ENCODE peak calls at places on chromosomes 13 and 19, in four cellular contexts. H, B, J and M are unnamed samples.
A peak's percentile ranks its signal among the peaks of the same experiment; 100 is the strongest.

GRCh38 chr13:111937763-111938375 is 129.1 kb upstream of the SOX1 start:
- DNase-seq in H (no peak), B (no peak), J (no peak), M (no peak)

GRCh38 chr13:74825170-74825948 is 656.6 kb downstream of the TBC1D4 start:
- DNase-seq in H (no peak), B (peak; percentile 2), J (no peak), M (no peak)

GRCh38 chr19:49640113-49640898 is at the start of gene RRAS:
- DNase-seq in H (peak; percentile 100), B (peak; percentile 100), J (peak; percentile 99), M (peak; percentile 99)

GRCh38 chr13:89082623-89083022 is 1411.5 kb downstream of the SLITRK5 start:
- DNase-seq in H (no peak), B (no peak), J (no peak), M (no peak)

GRCh38 chr13:65292488-65292901 is 1937.6 kb downstream of the PCDH9 start:
- DNase-seq in H (peak; percentile 18), B (peak; percentile 13), J (no peak), M (no peak)

GRCh38 chr19:12872941-12873890 is 8.0 kb downstream of the DNASE2 start:
- DNase-seq in H (no peak), B (peak; percentile 97), J (no peak), M (no peak)

GRCh38 chr13:45626731-45627374 is 11.3 kb upstream of the ERICH6B start:
- DNase-seq in H (no peak), B (no peak), J (no peak), M (no peak)

GRCh38 chr13:99979453-99980200 is 2.0 kb upstream of the ZIC2 start:
- DNase-seq in H (peak; percentile 50), B (peak; percentile 87), J (no peak), M (no peak)

GRCh38 chr13:32116210-32116609 is 84.6 kb downstream of the FRY start:
- DNase-seq in H (no peak), B (no peak), J (no peak), M (peak; percentile 13)

GRCh38 chr19:35030257-35031071 is at the start of gene SCN1B:
- DNase-seq in H (peak; percentile 75), B (peak; percentile 83), J (no peak), M (no peak)

GRCh38 chr19:35027851-35028599 is 2.2 kb upstream of the SCN1B start:
- DNase-seq in H (no peak), B (peak; percentile 28), J (no peak), M (no peak)

GRCh38 chr19:35031072-35031881 is 1.0 kb downstream of the SCN1B start:
- DNase-seq in H (peak; percentile 59), B (peak; percentile 71), J (no peak), M (no peak)

GRCh38 chr19:35032356-35032865 is 2.1 kb downstream of the SCN1B start:
- DNase-seq in H (no peak), B (no peak), J (no peak), M (no peak)

DNA sequence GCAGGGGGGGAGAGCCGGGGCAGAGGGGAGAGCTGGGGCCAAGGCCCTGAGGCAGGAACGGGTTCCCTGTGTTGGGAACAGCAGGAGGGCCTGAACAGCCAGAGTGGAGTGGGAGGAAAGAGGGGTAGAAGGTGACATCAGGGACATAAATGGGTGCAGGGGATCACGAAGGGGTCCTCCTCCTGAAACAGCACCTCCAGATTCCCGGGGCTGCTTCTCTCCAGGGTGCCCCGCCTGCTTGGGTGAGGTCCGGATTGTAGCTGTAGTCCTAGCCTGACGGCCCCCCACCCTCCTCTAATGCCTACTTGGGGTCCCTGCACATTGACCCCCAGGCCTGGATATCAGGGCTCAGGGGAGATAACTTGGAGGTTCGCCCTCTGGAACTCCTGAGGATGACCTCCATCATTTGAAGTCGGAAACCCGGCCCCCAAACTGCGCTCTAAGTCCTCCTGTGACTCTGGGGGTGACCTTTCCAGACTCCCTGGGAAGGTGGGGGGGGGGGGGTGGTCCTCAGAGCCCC is 473 bp upstream of the SCN1B start:
- DNase-seq in H (no peak), B (peak; percentile 60), J (no peak), M (no peak)
- H3K4me3 ChIP-seq in H (peak overlapping the region; percentile 57), B (peak overlapping the region; percentile 66), J (no peak overlapping the region), M (no peak overlapping the region)

DNA sequence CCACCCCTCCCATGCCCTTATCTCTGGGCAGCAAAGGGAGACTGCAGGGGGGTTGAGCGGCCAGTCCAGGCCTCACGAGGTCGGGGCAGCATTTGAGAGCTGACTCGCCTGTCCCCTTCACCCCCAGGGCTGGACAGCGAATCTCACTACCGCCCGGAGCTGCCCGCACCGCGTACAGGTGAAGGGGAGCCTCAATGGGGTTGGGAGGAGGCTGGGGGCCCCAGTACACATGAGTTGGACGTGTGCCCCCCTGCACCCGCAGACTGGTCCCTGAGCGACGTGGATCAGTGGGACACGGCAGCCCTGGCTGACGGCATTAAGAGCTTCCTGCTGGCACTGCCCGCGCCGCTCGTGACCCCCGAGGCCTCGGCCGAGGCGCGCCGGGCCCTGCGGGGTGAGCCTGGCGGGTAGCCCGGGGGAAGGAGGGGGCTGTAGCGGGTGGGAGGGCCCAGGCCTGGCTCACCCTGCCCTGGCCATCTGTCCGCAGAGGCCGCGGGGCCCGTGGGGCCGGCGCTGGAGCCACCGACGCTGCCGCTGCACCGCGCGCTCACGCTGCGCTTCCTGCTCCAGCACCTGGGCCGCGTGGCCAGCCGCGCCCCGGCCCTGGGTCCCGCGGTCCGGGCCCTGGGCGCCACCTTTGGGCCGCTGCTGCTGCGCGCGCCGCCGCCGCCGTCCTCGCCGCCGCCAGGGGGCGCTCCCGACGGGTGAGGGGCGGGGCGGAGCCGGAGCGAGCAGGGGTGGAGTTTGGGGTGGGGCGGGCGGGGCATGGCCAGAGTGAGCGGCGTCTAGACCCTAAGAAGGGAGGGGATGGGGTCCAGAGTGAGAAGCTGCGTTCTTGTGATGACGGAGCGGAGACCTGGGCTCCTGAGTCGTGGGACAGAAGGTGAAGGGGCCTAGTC is 8.1 kb downstream of the PIK3R2 start:
- DNase-seq in H (peak; percentile 80), B (peak; percentile 82), J (peak; percentile 82), M (no peak)
- TF ChIP-seq CTCF in H (peak; percentile 33), B (peak; percentile 78), J (peak; percentile 37), M (peak; percentile 56)

DNA sequence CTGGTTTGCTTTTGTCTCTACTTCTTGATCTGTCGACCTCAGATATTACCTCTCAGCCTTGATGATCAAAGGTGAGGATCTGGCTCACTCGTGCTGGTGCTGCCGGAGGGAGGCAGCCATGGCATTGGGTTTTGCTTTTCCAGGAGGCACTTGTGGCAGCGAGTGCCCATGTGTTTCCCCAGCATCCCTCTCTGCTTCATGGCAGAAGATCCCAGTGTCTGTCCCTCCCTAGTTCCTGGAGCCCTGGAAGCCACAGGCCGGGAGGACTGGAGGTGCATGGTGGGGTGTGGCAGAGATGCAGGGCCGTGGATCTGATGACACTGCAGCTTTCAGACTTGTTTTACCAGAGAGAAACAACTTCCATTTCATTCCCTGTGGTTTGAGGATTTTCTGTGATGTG is 47.5 kb downstream of the ANKRD10 start:
- DNase-seq in H (no peak), B (no peak), J (no peak), M (no peak)
- H3K4me3 ChIP-seq in H (no peak overlapping the region), B (no peak overlapping the region), J (no peak overlapping the region), M (no peak overlapping the region)

DNA sequence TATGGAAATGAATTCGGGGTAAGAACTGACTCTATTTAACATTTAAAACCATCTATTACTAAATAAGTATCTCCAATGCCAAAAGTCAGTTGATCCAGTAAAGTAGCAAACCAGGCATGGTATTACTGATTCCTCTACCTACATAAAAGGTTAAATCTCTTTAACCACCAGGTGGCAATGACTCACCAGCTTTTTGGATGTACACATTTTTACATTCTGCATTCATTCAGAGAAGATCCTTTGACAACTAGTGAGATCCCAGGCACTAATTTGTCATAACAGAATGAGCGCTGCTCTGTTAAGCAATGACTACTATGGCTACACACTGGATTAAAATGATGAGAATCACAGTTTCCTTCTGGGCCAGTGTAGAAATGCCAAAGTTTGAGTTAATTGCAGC is 329.8 kb upstream of the GPC6 start:
- DNase-seq in H (peak; percentile 49), B (peak; percentile 67), J (no peak), M (no peak)
- TF ChIP-seq CTCF in H (peak; percentile 25), B (peak; percentile 63), J (no peak), M (no peak)

DNA sequence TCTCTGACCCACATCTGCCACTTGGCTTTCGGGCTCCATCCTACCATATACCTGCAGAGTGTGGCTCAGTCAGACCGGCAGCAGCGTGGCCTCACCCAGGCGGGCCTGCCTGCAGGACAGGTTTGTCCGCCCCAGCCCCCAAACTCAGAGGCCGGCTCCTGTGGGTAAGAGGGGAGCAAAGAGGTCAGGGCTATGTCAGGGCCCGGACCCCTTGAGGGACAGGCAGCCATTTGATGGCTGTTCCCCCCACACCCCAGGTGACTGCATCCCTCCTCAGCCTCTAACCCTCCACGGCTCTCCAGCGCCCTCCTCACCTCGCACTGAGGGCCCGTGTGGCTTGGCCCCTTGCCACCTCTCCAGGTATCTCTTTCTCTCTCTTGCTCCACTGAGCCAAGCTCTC is 12.3 kb upstream of the ZBTB32 start:
- DNase-seq in H (no peak), B (no peak), J (no peak), M (no peak)
- H3K4me3 ChIP-seq in H (no peak overlapping the region), B (no peak overlapping the region), J (no peak overlapping the region), M (no peak overlapping the region)

DNA sequence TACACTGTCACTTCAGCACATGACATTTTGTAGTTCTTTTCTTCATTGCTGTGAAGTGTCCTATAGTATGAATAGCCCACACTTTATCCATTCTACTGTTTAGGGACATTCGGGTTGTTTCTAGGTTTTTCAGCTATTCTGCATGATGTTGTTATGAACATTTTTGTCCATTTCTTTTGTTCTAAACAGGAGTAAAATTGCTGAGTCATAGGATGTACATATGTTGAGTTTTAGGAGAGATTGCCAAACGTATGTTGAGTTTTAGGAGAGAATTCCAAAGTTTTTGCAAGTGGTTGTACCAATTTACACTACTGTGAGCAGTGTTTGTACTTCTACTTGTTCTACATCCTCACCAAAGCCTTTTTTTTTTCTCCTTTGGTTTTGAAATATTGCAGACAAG is 115.0 kb downstream of the MTUS2 start:
- DNase-seq in H (no peak), B (no peak), J (no peak), M (no peak)
- TF ChIP-seq CTCF in H (no peak), B (no peak), J (no peak), M (no peak)

GRCh38 chr19:47157455-47158321 is 27.1 kb downstream of the SAE1 start:
- DNase-seq in H (peak; percentile 78), B (peak; percentile 96), J (peak; percentile 6), M (no peak)
- H3K4me3 ChIP-seq in H (no peak overlapping the region), B (peak overlapping the region; percentile 30), J (no peak overlapping the region), M (no peak overlapping the region)